ENCODE peak calls at places on chromosome 14, in five cellular contexts. R is NCI-H460, A is amniotic stem cell, K is lung microvascular endothelial cell, J is AG04450. Y is an unnamed sample.

GRCh38 chr14:32677381-32677780 is 261.3 kb upstream of the NPAS3 start:
- DNase-seq in R (no peak), A (no peak), K (no peak), J (no peak), Y (no peak)

GRCh38 chr14:26554069-26554772 is 43.6 kb downstream of the NOVA1 start:
- DNase-seq in R (no peak), A (no peak), K (no peak), J (no peak), Y (no peak)

GRCh38 chr14:102235275-102235897 is 69.6 kb downstream of the MOK start:
- DNase-seq in R (peak), A (peak), K (peak), J (peak), Y (peak)

GRCh38 chr14:77469041-77469440 is 11.1 kb downstream of the AHSA1 start:
- DNase-seq in R (no peak), A (no peak), K (no peak), J (no peak), Y (no peak)

GRCh38 chr14:103628684-103629502 is at the start of gene KLC1:
- DNase-seq in R (peak), A (peak), K (peak), J (no peak), Y (no peak)

GRCh38 chr14:94945615-94946014 is 175.7 kb upstream of the GSC start:
- DNase-seq in R (no peak), A (no peak), K (no peak), J (no peak), Y (no peak)

GRCh38 chr14:72559227-72559626 is 334.7 kb downstream of the DPF3 start:
- DNase-seq in R (no peak), A (no peak), K (no peak), J (no peak), Y (no peak)

GRCh38 chr14:103711516-103712431 is 3.5 kb downstream of the XRCC3 start:
- DNase-seq in R (no peak), A (no peak), K (peak), J (no peak), Y (no peak)

GRCh38 chr14:79180656-79181055 is 1010.5 kb downstream of the NRXN3 start:
- DNase-seq in R (no peak), A (no peak), K (no peak), J (no peak), Y (no peak)

GRCh38 chr14:98835825-98836100 is 436.2 kb downstream of the BCL11B start:
- DNase-seq in R (no peak), A (no peak), K (no peak), J (no peak), Y (no peak)

GRCh38 chr14:98906123-98906995 is 365.6 kb downstream of the BCL11B start:
- DNase-seq in R (no peak), A (no peak), K (no peak), J (no peak), Y (no peak)

GRCh38 chr14:53741379-53742225 is 215.0 kb downstream of the BMP4 start:
- DNase-seq in R (no peak), A (no peak), K (peak), J (no peak), Y (no peak)

GRCh38 chr14:91805659-91806058 is 61.7 kb downstream of the TC2N start:
- DNase-seq in R (no peak), A (no peak), K (no peak), J (no peak), Y (no peak)

GRCh38 chr14:84208451-84208850 is 1321.5 kb upstream of the FLRT2 start:
- DNase-seq in R (no peak), A (no peak), K (no peak), J (no peak), Y (no peak)

GRCh38 chr14:85024931-85025330 is 505.0 kb upstream of the FLRT2 start:
- DNase-seq in R (peak), A (no peak), K (no peak), J (no peak), Y (no peak)

GRCh38 chr14:35046751-35047536 is 872 bp downstream of the FAM177A1 start:
- DNase-seq in R (peak), A (no peak), K (peak), J (no peak), Y (no peak)

GRCh38 chr14:58299665-58300202 is 1.4 kb downstream of the ARID4A start:
- DNase-seq in R (no peak), A (no peak), K (peak), J (no peak), Y (no peak)

GRCh38 chr14:77372304-77372841 is 4.5 kb downstream of the TMED8 start:
- DNase-seq in R (no peak), A (no peak), K (no peak), J (peak), Y (no peak)

GRCh38 chr14:104107101-104107581 is 21.6 kb downstream of the ASPG start:
- DNase-seq in R (no peak), A (no peak), K (no peak), J (no peak), Y (no peak)

Y was measured in pulmonary artery endothelial cell.